ENCODE peak calls at places on chromosomes 7 and 10, in six cellular contexts. Z, G, M, N, W and C are unnamed samples. For H4K20me1, the result is how much of the 10 kb centered on the place peaks cover.

GRCh38 chr7:77759294-77759889 is 38.8 kb downstream of the TMEM60 start:
- DNase-seq in Z (peak), M (peak), G (peak), W (no peak), N (peak), C (peak)

GRCh38 chr7:120926943-120927346 is 23.6 kb upstream of the ING3 start:
- DNase-seq in M (peak), N (no peak), W (no peak), G (no peak), Z (no peak), C (peak)

GRCh38 chr10:53700227-53700626 is 927.6 kb upstream of the MBL2 start:
- DNase-seq in M (no peak), W (no peak), Z (no peak), G (no peak), N (no peak), C (no peak)

GRCh38 chr7:73941836-73942551 is 81.0 kb downstream of the TMEM270 start:
- DNase-seq in Z (no peak), W (peak), G (peak), N (no peak), M (peak), C (peak)

GRCh38 chr7:605661-606450 is 86.2 kb upstream of the PDGFA start:
- DNase-seq in N (no peak), M (no peak), W (no peak), G (no peak), Z (no peak), C (no peak)

GRCh38 chr10:23171232-23171876 is 20.8 kb upstream of the PTF1A start:
- DNase-seq in M (peak), W (peak), Z (no peak), G (peak), N (peak), C (peak)

GRCh38 chr7:143385891-143386781 is 5.0 kb downstream of the ZYX start:
- DNase-seq in G (no peak), M (no peak), N (no peak), W (peak), Z (no peak), C (no peak)

GRCh38 chr10:47362199-47362598 is 14.0 kb downstream of the RBP3 start:
- DNase-seq in W (peak), Z (no peak), M (peak), N (no peak), G (no peak), C (no peak)

GRCh38 chr7:113731571-113731970 is 187.2 kb downstream of the PPP1R3A start:
- DNase-seq in W (no peak), Z (no peak), N (no peak), G (peak), M (no peak), C (no peak)

GRCh38 chr7:2681954-2682799 is 5.8 kb upstream of the AMZ1 start:
- DNase-seq in W (peak), Z (no peak), N (no peak), M (no peak), G (no peak), C (no peak)

GRCh38 chr10:55091691-55092328 is 290.8 kb upstream of the PCDH15 start:
- DNase-seq in Z (peak), N (peak), M (peak), W (no peak), G (peak), C (no peak)

GRCh38 chr7:72035275-72035674 is 376.9 kb downstream of the CALN1 start:
- DNase-seq in Z (no peak), G (no peak), M (no peak), N (no peak), W (no peak), C (no peak)

GRCh38 chr10:121595321-121595805 is 2.9 kb downstream of the FGFR2 start:
- DNase-seq in W (no peak), G (no peak), M (no peak), N (no peak), Z (no peak), C (peak)

GRCh38 chr7:43879477-43879876 is 10.2 kb upstream of the MRPS24 start:
- DNase-seq in W (peak), G (peak), Z (no peak), N (no peak), M (peak), C (peak)

GRCh38 chr10:79070091-79070610 is 1.4 kb downstream of the ZMIZ1 start:
- DNase-seq in Z (peak), N (peak), M (peak), W (peak), G (no peak), C (no peak)

GRCh38 chr10:113037222-113037621 is 87.2 kb downstream of the TCF7L2 start:
- DNase-seq in W (no peak), Z (peak), M (no peak), N (no peak), G (no peak), C (no peak)

GRCh38 chr10:93757766-93758509 is at the start of gene LGI1:
- DNase-seq in Z (peak), W (no peak), G (peak), N (peak), M (no peak), C (no peak)

GRCh38 chr7:116949941-116950801 is 3.1 kb upstream of the ST7 start:
- DNase-seq in N (no peak), G (no peak), W (no peak), M (no peak), Z (no peak), C (no peak)

GRCh38 chr10:18231480-18231879 is 91.3 kb downstream of the CACNB2 start:
- DNase-seq in Z (no peak), G (no peak), N (no peak), W (no peak), M (no peak), C (no peak)

GRCh38 chr7:1422512-1423265 is 36.6 kb downstream of the MICALL2 start:
- DNase-seq in N (no peak), Z (peak), W (no peak), M (no peak), G (no peak), C (no peak)

GRCh38 chr10:25080880-25081581 is 64.6 kb downstream of the THNSL1 start:
- DNase-seq in M (peak), W (peak), G (peak), N (peak), Z (peak), C (peak)

GRCh38 chr10:128605180-128605579 is 479.0 kb upstream of the MKI67 start:
- DNase-seq in G (no peak), W (no peak), N (no peak), Z (no peak), M (no peak), C (no peak)

GRCh38 chr7:150986099-150986512 is 4.7 kb upstream of the NOS3 start:
- DNase-seq in N (peak), W (peak), M (peak), G (peak), Z (peak), C (peak)

GRCh38 chr7:3722396-3722846 is 421.4 kb downstream of the SDK1 start:
- DNase-seq in Z (peak), G (peak), N (peak), M (no peak), W (no peak), C (no peak)

GRCh38 chr10:97633921-97634320 is 621 bp upstream of the MORN4 start:
- DNase-seq in W (no peak), Z (no peak), G (no peak), N (no peak), M (peak), C (no peak)

GRCh38 chr10:93437000-93437945 is 44.9 kb downstream of the MYOF start:
- DNase-seq in M (peak), G (peak), Z (no peak), N (peak), W (peak), C (peak)

GRCh38 chr7:29014725-29015124 is 56.6 kb upstream of the TRIL start:
- DNase-seq in W (no peak), Z (no peak), G (no peak), M (no peak), N (no peak), C (no peak)

GRCh38 chr7:141708053-141708452 is at the start of gene WEE2:
- DNase-seq in G (no peak), Z (no peak), M (no peak), N (no peak), W (no peak), C (no peak)

GRCh38 chr10:99619090-99619800 is 994 bp downstream of the SLC25A28 start:
- DNase-seq in Z (no peak), W (peak), M (no peak), G (peak), N (no peak), C (peak)

GRCh38 chr10:95242581-95243317 is 48.1 kb downstream of the PDLIM1 start:
- DNase-seq in Z (peak), N (peak), G (peak), M (peak), W (peak), C (no peak)

GRCh38 chr7:101315336-101315735 is 6.3 kb downstream of the IFT22 start:
- DNase-seq in Z (peak), G (peak), M (peak), W (peak), N (peak), C (no peak)

GRCh38 chr7:28705350-28705749 is 252.8 kb downstream of the TRIL start:
- DNase-seq in Z (no peak), W (no peak), N (peak), G (no peak), M (no peak), C (no peak)

GRCh38 chr10:5395168-5395567 is 9.5 kb downstream of the TUBAL3 start:
- DNase-seq in G (no peak), W (peak), Z (no peak), M (no peak), N (no peak), C (no peak)

GRCh38 chr7:120412665-120413064 is 139.7 kb downstream of the KCND2 start:
- DNase-seq in G (no peak), N (no peak), Z (no peak), W (no peak), M (no peak), C (no peak)

GRCh38 chr7:101912711-101913110 is 95.3 kb downstream of the CUX1 start:
- DNase-seq in W (no peak), G (peak), M (no peak), N (peak), Z (no peak), C (no peak)

GRCh38 chr7:18496336-18496700 is 769 bp downstream of the HDAC9 start:
- DNase-seq in W (no peak), G (no peak), M (no peak), Z (no peak), N (no peak), C (no peak)

DNA sequence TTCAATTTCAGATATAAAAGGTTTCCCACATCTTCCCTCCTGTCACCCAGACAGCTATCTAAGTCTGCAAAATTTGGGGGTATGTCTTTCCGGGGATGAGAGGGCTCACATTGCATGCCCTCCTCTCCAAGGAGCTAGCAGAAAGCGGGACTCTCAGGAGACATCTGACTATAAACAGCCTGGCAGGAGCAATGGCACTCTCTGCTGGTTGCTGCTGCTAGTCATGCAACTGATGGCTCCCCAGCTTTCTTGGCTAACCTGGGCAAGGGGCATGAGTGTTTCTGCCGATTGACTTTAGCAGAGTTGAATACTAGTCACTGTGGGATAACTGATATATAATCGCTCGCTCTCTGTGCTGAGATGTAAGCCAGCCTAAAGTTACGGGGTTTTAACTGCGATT is 12.0 kb downstream of the TBX20 start:
- DNase-seq in G (no peak), N (no peak), W (no peak), M (peak), Z (no peak), C (no peak)
- TF ChIP-seq CTCF in G (no peak), N (no peak), W (peak), M (no peak), Z (peak), C (peak)

DNA sequence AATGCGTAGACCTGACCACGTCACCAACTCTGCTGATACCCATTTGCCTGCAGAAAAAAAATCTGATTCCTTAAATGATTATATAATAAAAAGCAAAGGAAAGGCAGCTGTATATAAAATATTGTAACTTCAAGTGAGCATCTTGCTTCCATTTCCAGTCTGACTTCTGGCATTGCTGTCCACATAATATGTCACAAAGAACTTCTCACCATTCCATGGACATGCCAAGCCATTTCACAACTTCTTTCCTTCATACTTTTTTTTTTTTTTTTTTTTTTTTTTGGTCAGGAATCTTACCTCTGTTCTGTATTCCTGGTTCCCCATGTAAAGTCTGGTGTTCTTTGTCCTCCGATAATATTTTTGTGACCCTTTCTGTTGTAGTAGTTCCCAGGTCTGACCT is 165.5 kb downstream of the SND1 start:
- DNase-seq in W (no peak), G (no peak), Z (no peak), M (no peak), N (no peak), C (no peak)
- H4K20me1 ChIP-seq in W (half or more), G (half or more), Z (half or more), M (under half), N (under half), C (under half)

DNA sequence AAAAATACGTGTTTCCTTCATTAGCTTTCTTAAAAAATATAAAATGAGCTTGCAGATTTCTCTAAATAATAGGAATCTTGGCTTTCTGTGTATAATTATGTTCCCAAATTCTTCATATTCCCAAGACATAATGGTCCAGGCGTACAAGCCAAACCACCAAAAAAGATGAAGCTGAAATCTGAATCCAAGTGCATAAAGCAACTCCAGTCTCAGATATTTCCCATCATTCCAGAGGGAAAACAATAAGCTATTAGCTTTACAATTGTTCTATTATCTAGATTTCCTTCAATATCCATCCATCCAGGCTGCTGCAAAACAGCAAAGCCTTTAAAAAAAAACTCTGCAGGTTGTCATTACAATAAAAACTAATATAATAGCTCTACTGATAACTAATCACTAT is 108.8 kb upstream of the ASAH2 start:
- DNase-seq in M (no peak), N (no peak), Z (no peak), W (no peak), G (no peak), C (no peak)
- H3K4me3 ChIP-seq in M (no peak), N (no peak), Z (no peak), W (no peak), G (no peak), C (no peak)

DNA sequence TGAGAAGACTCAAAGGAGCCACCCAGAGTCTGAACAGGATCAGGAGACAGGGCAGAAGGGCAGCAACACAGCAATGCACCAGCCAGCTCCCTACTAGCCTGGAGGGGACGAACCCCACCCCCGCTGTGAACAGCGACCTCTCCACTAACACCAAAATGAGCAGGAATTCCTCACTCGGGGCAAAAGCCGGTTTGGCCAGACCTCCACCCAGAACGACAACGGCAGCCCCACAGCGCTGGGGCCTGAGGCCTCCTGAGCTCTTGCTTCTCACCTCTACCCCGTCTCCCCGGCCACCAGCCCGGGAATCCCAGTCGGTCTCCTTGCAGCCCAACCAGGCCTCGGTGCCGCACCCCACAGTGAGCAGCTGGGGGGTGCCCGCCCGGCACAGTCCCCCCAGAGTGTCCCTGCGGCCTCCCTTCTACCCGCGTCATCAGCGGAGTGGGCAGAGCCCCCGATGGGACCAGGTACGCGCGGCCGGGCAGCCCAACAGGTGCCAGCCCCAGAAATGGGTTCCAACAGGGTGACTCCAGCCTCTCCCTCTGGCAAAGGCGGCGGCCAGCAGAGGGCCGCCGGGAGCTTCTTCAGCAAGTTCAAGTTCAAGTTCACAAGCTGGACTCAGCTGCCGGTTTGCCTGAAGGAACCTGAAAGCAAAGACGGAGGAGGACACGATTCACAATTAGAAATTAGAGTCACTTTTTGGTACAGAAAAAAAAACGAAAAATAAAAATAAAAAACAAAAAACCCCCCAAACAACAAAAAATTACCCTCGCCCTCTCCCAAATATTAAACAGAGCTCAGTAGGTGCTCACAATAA is 129.0 kb downstream of the MARCHF5 start:
- DNase-seq in M (no peak), Z (no peak), N (peak), W (peak), G (peak), C (no peak)
- TF ChIP-seq CTCF in M (no peak), Z (no peak), N (peak), W (peak), G (peak), C (peak)

GRCh38 chr10:12018438-12019342 is 23.9 kb downstream of the UPF2 start:
- DNase-seq in Z (no peak), M (no peak), G (peak), W (peak), N (no peak), C (no peak)

GRCh38 chr10:12027539-12027938 is 15.1 kb downstream of the UPF2 start:
- DNase-seq in N (no peak), Z (no peak), M (no peak), G (no peak), W (no peak), C (no peak)

GRCh38 chr10:12020574-12020973 is 22.0 kb downstream of the UPF2 start:
- DNase-seq in W (no peak), N (no peak), M (no peak), G (no peak), Z (no peak), C (no peak)

GRCh38 chr10:12019343-12019971 is 23.2 kb downstream of the UPF2 start:
- DNase-seq in Z (no peak), M (no peak), N (no peak), G (peak), W (no peak), C (no peak)

GRCh38 chr10:12022580-12023257 is 19.9 kb downstream of the UPF2 start:
- DNase-seq in N (no peak), M (no peak), Z (no peak), G (no peak), W (no peak), C (no peak)
- H4K20me1 ChIP-seq in N (under half), M (under half), Z (under half), G (under half), W (under half), C (under half)